ENCODE peak calls at places on chromosome 22, in seven cellular contexts. C is A549; F is left ventricle myocardium superior; O is AML-193; W is neural crest cell; E is NCI-H774; H is activated CD8-positive, alpha-beta T cell treated with anti-CD3 and anti-CD28 coated beads, Interleukin-2, amount 10 ng/mL, durations not matched to agents 7 days and 5 days. T is an unnamed sample.

GRCh38 chr22:50061824-50062355 is 3.8 kb upstream of the TTLL8 start:
- DNase-seq in H (no peak), C (no peak), E (no peak), W (no peak), O (no peak), F (no peak), T (no peak)

GRCh38 chr22:41969110-41969646 is at the start of gene SEPTIN3:
- DNase-seq in W (no peak), C (no peak), E (no peak), H (no peak), O (no peak), F (no peak), T (no peak)

GRCh38 chr22:20054485-20054884 is 25.6 kb upstream of the DGCR8 start:
- DNase-seq in W (no peak), C (no peak), E (no peak), O (no peak), F (no peak), H (no peak), T (no peak)

GRCh38 chr22:43004362-43005035 is 10.4 kb downstream of the PACSIN2 start:
- DNase-seq in O (no peak), C (peak), E (no peak), W (no peak), H (no peak), F (no peak), T (no peak)

GRCh38 chr22:44207981-44208317 is 27.2 kb downstream of the PARVG start:
- DNase-seq in F (no peak), W (no peak), E (no peak), C (no peak), H (no peak), O (no peak), T (no peak)

GRCh38 chr22:40676644-40677043 is 2.6 kb upstream of the MCHR1 start:
- DNase-seq in C (no peak), E (no peak), H (no peak), W (no peak), O (no peak), F (no peak), T (no peak)

GRCh38 chr22:29009148-29009547 is 52.5 kb downstream of the C22orf31 start:
- DNase-seq in C (no peak), W (no peak), O (no peak), E (no peak), H (no peak), F (no peak), T (no peak)

GRCh38 chr22:30435674-30436126 is 10.1 kb downstream of the MTFP1 start:
- DNase-seq in C (no peak), H (peak), W (no peak), F (no peak), O (peak), E (no peak), T (peak)

GRCh38 chr22:39253427-39254070 is 8.8 kb upstream of the PDGFB start:
- DNase-seq in C (peak), W (no peak), O (no peak), H (peak), E (no peak), F (peak), T (peak)

GRCh38 chr22:30860176-30861105 is 108.1 kb downstream of the MORC2 start:
- DNase-seq in F (no peak), W (no peak), H (no peak), E (no peak), C (no peak), O (no peak), T (no peak)

GRCh38 chr22:19761022-19761499 is 483 bp downstream of the TBX1 start:
- DNase-seq in H (no peak), W (no peak), O (no peak), C (no peak), F (no peak), E (no peak), T (no peak)

GRCh38 chr22:49892226-49892899 is 25.9 kb downstream of the ALG12 start:
- DNase-seq in H (no peak), C (no peak), F (peak), W (no peak), O (no peak), E (no peak), T (no peak)

GRCh38 chr22:29126670-29127069 is 53.8 kb downstream of the KREMEN1 start:
- DNase-seq in C (no peak), O (no peak), W (no peak), H (no peak), F (no peak), E (no peak), T (no peak)